ENCODE peak calls at places on chromosomes 7 and 10, in eight cellular contexts. One of them, this sample, is unnamed.

GRCh38 chr7:17663056-17663675 is 277.1 kb downstream of the SNX13 start:
- DNase-seq in NCI-H1436: no peak
- DNase-seq in ecto neural progenitor cell: no peak
- DNase-seq in GM10248: no peak
- DNase-seq in stimulated activated CD4-positive, alpha-beta T cell treated with anti-CD3 and anti-CD28 coated beads, TNF-alpha, amount 100 ng/mL, for 24 hours: no peak
- DNase-seq in sciatic nerve: no peak
- DNase-seq in Calu3: peak
- DNase-seq in nephron progenitor cell: no peak
- DNase-seq in this sample: no peak

GRCh38 chr7:124033093-124033806 is 383 bp upstream of the TMEM229A start:
- DNase-seq in NCI-H1436: no peak
- DNase-seq in ecto neural progenitor cell: peak
- DNase-seq in GM10248: peak
- DNase-seq in stimulated activated CD4-positive, alpha-beta T cell treated with anti-CD3 and anti-CD28 coated beads, TNF-alpha, amount 100 ng/mL, for 24 hours: no peak
- DNase-seq in sciatic nerve: peak
- DNase-seq in Calu3: peak
- DNase-seq in nephron progenitor cell: peak
- DNase-seq in this sample: no peak

GRCh38 chr10:77079902-77080301 is 557.7 kb downstream of the KCNMA1 start:
- DNase-seq in NCI-H1436: no peak
- DNase-seq in ecto neural progenitor cell: no peak
- DNase-seq in GM10248: no peak
- DNase-seq in stimulated activated CD4-positive, alpha-beta T cell treated with anti-CD3 and anti-CD28 coated beads, TNF-alpha, amount 100 ng/mL, for 24 hours: no peak
- DNase-seq in sciatic nerve: no peak
- DNase-seq in Calu3: no peak
- DNase-seq in nephron progenitor cell: no peak
- DNase-seq in this sample: no peak

GRCh38 chr10:6416892-6417512 is 163.1 kb downstream of the PRKCQ start:
- DNase-seq in NCI-H1436: no peak
- DNase-seq in ecto neural progenitor cell: no peak
- DNase-seq in GM10248: peak
- DNase-seq in stimulated activated CD4-positive, alpha-beta T cell treated with anti-CD3 and anti-CD28 coated beads, TNF-alpha, amount 100 ng/mL, for 24 hours: no peak
- DNase-seq in sciatic nerve: no peak
- DNase-seq in Calu3: peak
- DNase-seq in nephron progenitor cell: peak
- DNase-seq in this sample: peak

GRCh38 chr7:45921699-45922519 is 837 bp upstream of the IGFBP3 start:
- DNase-seq in NCI-H1436: no peak
- DNase-seq in ecto neural progenitor cell: peak
- DNase-seq in GM10248: no peak
- DNase-seq in stimulated activated CD4-positive, alpha-beta T cell treated with anti-CD3 and anti-CD28 coated beads, TNF-alpha, amount 100 ng/mL, for 24 hours: no peak
- DNase-seq in sciatic nerve: peak
- DNase-seq in Calu3: peak
- DNase-seq in nephron progenitor cell: peak
- DNase-seq in this sample: peak

GRCh38 chr7:135768467-135768866 is 19.9 kb upstream of the FAM180A start:
- DNase-seq in NCI-H1436: no peak
- DNase-seq in ecto neural progenitor cell: no peak
- DNase-seq in GM10248: no peak
- DNase-seq in stimulated activated CD4-positive, alpha-beta T cell treated with anti-CD3 and anti-CD28 coated beads, TNF-alpha, amount 100 ng/mL, for 24 hours: no peak
- DNase-seq in sciatic nerve: no peak
- DNase-seq in Calu3: no peak
- DNase-seq in nephron progenitor cell: no peak
- DNase-seq in this sample: no peak

GRCh38 chr7:39353615-39354376 is 212.4 kb upstream of the YAE1 start:
- DNase-seq in NCI-H1436: no peak
- DNase-seq in ecto neural progenitor cell: peak
- DNase-seq in GM10248: no peak
- DNase-seq in stimulated activated CD4-positive, alpha-beta T cell treated with anti-CD3 and anti-CD28 coated beads, TNF-alpha, amount 100 ng/mL, for 24 hours: no peak
- DNase-seq in sciatic nerve: peak
- DNase-seq in Calu3: peak
- DNase-seq in nephron progenitor cell: peak
- DNase-seq in this sample: peak

GRCh38 chr7:41984888-41985287 is 252.1 kb downstream of the GLI3 start:
- DNase-seq in NCI-H1436: no peak
- DNase-seq in ecto neural progenitor cell: no peak
- DNase-seq in GM10248: no peak
- DNase-seq in stimulated activated CD4-positive, alpha-beta T cell treated with anti-CD3 and anti-CD28 coated beads, TNF-alpha, amount 100 ng/mL, for 24 hours: no peak
- DNase-seq in sciatic nerve: no peak
- DNase-seq in Calu3: no peak
- DNase-seq in nephron progenitor cell: no peak
- DNase-seq in this sample: no peak

This sample was measured in SJCRH30.